ENCODE peak calls at places on chromosomes 16 and 17, in four cellular contexts. K is HepG2, W is H1, U is GM12878. M is an unnamed sample.

GRCh38 chr16:54177052-54177856 is 109.3 kb downstream of the IRX3 start:
- DNase-seq in K (no peak), W (no peak), U (no peak), M (no peak)

GRCh38 chr16:16033208-16033717 is 83.8 kb downstream of the ABCC1 start:
- DNase-seq in K (no peak), W (no peak), U (no peak), M (no peak)

GRCh38 chr17:17766351-17767095 is 70.3 kb downstream of the SREBF1 start:
- DNase-seq in K (no peak), W (no peak), U (no peak), M (no peak)

GRCh38 chr17:4998027-4998665 is 396 bp downstream of the KIF1C start:
- DNase-seq in K (peak; percentile 40), W (peak; percentile 85), U (no peak), M (peak; percentile 22)

GRCh38 chr16:11796227-11797165 is 562 bp downstream of the ZC3H7A start:
- DNase-seq in K (peak; percentile 60), W (peak; percentile 63), U (no peak), M (no peak)

GRCh38 chr16:17166095-17166494 is 304.7 kb downstream of the XYLT1 start:
- DNase-seq in K (no peak), W (no peak), U (no peak), M (no peak)

GRCh38 chr16:69240336-69240735 is 53.4 kb downstream of the SNTB2 start:
- DNase-seq in K (no peak), W (no peak), U (no peak), M (no peak)

GRCh38 chr16:684961-685696 is 995 bp upstream of the JMJD8 start:
- DNase-seq in K (no peak), W (no peak), U (no peak), M (no peak)

GRCh38 chr17:44826123-44826790 is 3.8 kb downstream of the GJC1 start:
- DNase-seq in K (no peak), W (no peak), U (no peak), M (no peak)

GRCh38 chr16:19884611-19885455 is at the start of gene GPRC5B:
- DNase-seq in K (no peak), W (peak; percentile 78), U (no peak), M (no peak)

GRCh38 chr16:31529398-31530312 is 2.0 kb downstream of the AHSP start:
- DNase-seq in K (no peak), W (peak; percentile 58), U (no peak), M (no peak)

GRCh38 chr17:32755045-32755805 is 121.7 kb downstream of the MYO1D start:
- DNase-seq in K (peak; percentile 69), W (no peak), U (no peak), M (no peak)

GRCh38 chr17:36142806-36143205 is 33.6 kb downstream of the TBC1D3B start:
- DNase-seq in K (no peak), W (no peak), U (no peak), M (no peak)

GRCh38 chr17:76493505-76494167 is 7.6 kb downstream of the RHBDF2 start:
- DNase-seq in K (no peak), W (no peak), U (no peak), M (no peak)

GRCh38 chr17:15963670-15964110 is 18.8 kb downstream of the ADORA2B start:
- DNase-seq in K (no peak), W (no peak), U (no peak), M (no peak)

GRCh38 chr17:77353684-77354419 is 213.1 kb downstream of the SEC14L1 start:
- DNase-seq in K (no peak), W (no peak), U (no peak), M (no peak)

GRCh38 chr17:5241861-5242671 is 7.4 kb upstream of the SCIMP start:
- DNase-seq in K (no peak), W (no peak), U (no peak), M (no peak)

GRCh38 chr16:51290410-51290809 is 139.3 kb upstream of the SALL1 start:
- DNase-seq in K (no peak), W (no peak), U (no peak), M (peak; percentile 43)

GRCh38 chr16:9070295-9070694 is 21.1 kb upstream of the HAPSTR1 start:
- DNase-seq in K (no peak), W (no peak), U (no peak), M (no peak)

DNA sequence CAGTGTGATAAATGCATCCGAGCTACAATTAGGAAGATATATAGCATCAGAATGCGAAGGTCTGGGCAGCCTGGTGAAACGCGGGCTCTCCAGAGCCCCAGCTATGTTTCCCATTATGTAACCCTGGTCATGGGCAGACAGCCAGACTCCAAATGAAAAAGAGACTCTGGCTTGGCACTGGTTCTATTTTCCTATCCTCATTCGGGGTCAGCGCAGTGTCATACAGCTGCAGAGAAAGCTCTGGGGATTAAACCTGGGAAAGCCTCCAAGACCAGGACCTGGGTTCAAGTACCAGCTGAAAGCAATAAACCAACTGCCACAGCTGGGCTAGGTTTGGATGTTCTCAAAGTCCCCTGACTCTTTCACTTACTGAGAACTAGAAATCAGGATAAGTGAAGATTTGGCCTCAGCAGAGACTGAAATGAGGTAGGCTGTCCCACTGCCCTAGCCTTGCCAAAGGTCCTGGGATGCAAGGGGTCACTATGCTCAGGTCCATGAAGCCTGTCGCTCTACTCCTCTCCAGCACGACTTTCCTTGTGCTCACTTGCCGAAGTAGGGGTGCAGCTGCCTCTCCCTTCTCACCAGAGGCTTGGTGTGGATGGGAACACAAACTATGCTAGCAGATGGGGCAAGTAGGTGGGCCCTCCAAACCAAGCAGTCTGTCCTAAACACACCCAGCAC is 123.8 kb downstream of the SMG6 start:
- DNase-seq in K (no peak), W (no peak), U (no peak), M (no peak)
- H3K4me1 ChIP-seq in K (peaks cover 42% of the 10 kb centered on the region), W (no peaks in the 10 kb centered on the region), U (no peaks in the 10 kb centered on the region), M (peaks cover 9% of the 10 kb centered on the region)

DNA sequence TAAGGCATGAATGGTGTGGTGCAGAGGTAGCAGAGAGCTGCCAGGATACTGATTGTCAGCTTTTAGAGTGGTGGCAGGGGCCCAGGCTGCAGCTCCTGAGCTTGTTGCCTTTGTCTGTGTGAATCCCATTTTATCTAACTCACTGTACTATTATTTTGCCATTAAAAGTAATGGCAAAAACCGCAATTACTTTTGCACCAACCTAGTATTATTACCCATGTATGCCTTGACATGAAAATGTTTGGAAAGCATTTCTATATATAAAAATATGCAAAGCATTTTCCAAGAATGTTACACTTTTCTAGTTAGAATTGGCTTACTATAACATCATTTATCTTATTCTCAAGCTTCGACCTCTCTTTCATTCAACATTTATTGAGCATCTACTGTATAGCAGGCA is 308.1 kb upstream of the MYOCD start:
- DNase-seq in K (no peak), W (no peak), U (no peak), M (no peak)
- TF ChIP-seq SUZ12 in K (no peak), W (no peak), U (no peak), M (no peak)

GRCh38 chr16:70717817-70718216 is 32.0 kb upstream of the MTSS2 start:
- DNase-seq in K (no peak), W (no peak), U (no peak), M (no peak)
- TF ChIP-seq YY1 in K (no peak), W (no peak), U (no peak), M (no peak)

DNA sequence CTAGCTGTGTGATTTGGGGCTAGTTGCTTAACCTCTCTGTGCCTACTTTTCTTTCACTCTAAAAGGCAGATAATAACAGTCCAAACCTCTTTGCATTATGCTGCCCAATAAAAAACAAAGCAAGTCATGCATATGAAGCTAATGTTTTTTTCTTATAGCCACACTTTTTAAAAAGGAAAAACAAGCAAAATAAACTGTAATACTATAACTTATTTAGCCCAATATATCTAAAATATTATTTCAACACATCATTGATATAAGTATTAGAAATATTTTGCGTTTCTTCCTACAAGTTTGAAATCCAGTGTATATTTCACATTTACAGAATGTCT is 22.4 kb downstream of the ANKRD40 start:
- DNase-seq in K (no peak), W (no peak), U (no peak), M (no peak)
- H3K4me1 ChIP-seq in K (peaks cover 98% of the 10 kb centered on the region), W (peaks cover 1% of the 10 kb centered on the region), U (no peaks in the 10 kb centered on the region), M (peaks cover 28% of the 10 kb centered on the region)

GRCh38 chr16:21172650-21173049 is 14.2 kb downstream of the LDAF1 start:
- DNase-seq in K (no peak), W (no peak), U (no peak), M (no peak)

GRCh38 chr16:21167929-21168602 is 9.6 kb downstream of the LDAF1 start:
- DNase-seq in K (no peak), W (no peak), U (no peak), M (no peak)

GRCh38 chr16:21167360-21167759 is 8.9 kb downstream of the LDAF1 start:
- DNase-seq in K (no peak), W (no peak), U (no peak), M (no peak)

GRCh38 chr16:21166561-21166961 is 8.1 kb downstream of the LDAF1 start:
- DNase-seq in K (no peak), W (no peak), U (no peak), M (no peak)

DNA sequence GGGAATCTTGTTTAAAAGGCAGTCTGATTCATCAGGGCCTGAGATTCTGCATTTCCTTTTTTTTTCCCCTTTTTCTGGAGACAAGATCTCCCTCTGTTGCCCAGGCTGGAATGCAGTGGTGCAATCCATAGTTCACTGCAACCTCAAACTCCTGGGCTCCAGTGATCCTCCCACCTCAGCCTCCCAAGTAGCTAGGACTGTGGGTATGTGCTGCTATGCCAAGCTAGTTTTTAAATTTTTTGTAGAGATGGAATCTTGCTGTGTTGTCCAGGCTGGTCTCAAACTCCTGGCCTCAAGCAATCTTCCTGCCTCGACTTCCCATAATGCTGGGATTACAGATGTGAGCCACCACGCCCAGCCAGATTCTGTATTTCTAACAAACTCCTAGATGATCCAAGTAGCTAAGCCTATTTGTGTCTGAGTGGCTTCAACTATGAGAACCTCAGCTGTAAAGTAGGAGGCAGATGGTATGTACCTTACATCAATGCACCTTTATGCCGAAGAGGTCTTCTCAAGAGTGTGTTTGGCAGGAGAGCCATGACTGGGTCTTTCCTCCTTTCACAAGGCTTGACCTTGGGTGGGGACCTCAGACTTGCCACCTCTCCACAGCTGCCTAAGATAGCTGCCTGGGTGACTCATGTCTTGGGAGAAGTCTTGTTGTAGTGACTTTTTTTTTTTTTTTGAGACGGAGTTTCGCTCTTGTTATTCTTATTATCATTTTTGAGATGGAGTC is 10.9 kb downstream of the LDAF1 start:
- DNase-seq in K (no peak), W (no peak), U (no peak), M (no peak)
- TF ChIP-seq SUZ12 in K (no peak), W (no peak), U (no peak), M (no peak)

M was measured in NT2/D1.